ENCODE peak calls at places on chromosomes 2 and 18, in four cellular contexts. G, C, L and N are unnamed samples.

GRCh38 chr2:147500229-147500628 is 344.6 kb upstream of the ACVR2A start:
- DNase-seq in G (no peak), C (no peak), L (no peak), N (no peak)

GRCh38 chr2:143150287-143150686 is 21.1 kb downstream of the ARHGAP15 start:
- DNase-seq in G (no peak), C (no peak), L (no peak), N (no peak)

GRCh38 chr18:61209802-61210201 is 123.4 kb upstream of the CDH20 start:
- DNase-seq in G (no peak), C (no peak), L (no peak), N (no peak)

GRCh38 chr2:111534816-111535803 is 348.9 kb downstream of the ANAPC1 start:
- DNase-seq in G (peak; percentile 83), C (no peak), L (no peak), N (no peak)

GRCh38 chr2:20182241-20182931 is 42.5 kb downstream of the SDC1 start:
- DNase-seq in G (no peak), C (no peak), L (no peak), N (peak; percentile 52)

GRCh38 chr2:173763641-173764040 is 201.5 kb downstream of the SP3 start:
- DNase-seq in G (no peak), C (no peak), L (no peak), N (no peak)

GRCh38 chr2:152278536-152278935 is 56.4 kb upstream of the FMNL2 start:
- DNase-seq in G (no peak), C (no peak), L (no peak), N (no peak)

GRCh38 chr2:146981921-146982320 is 862.9 kb upstream of the ACVR2A start:
- DNase-seq in G (no peak), C (no peak), L (no peak), N (no peak)

GRCh38 chr18:75010260-75010659 is 198.7 kb downstream of the PTGR3 start:
- DNase-seq in G (no peak), C (no peak), L (no peak), N (no peak)

GRCh38 chr2:42753188-42753813 is 10.6 kb downstream of the OXER1 start:
- DNase-seq in G (no peak), C (no peak), L (no peak), N (peak; percentile 4)

GRCh38 chr2:56333812-56334485 is 150.2 kb downstream of the CCDC85A start:
- DNase-seq in G (no peak), C (no peak), L (no peak), N (no peak)

GRCh38 chr2:204869142-204869823 is 324.0 kb downstream of the PARD3B start:
- DNase-seq in G (no peak), C (no peak), L (no peak), N (no peak)

GRCh38 chr2:19810637-19811036 is 91.1 kb downstream of the TTC32 start:
- DNase-seq in G (no peak), C (no peak), L (no peak), N (no peak)

GRCh38 chr2:235701206-235701605 is 207.4 kb downstream of the AGAP1 start:
- DNase-seq in G (no peak), C (no peak), L (no peak), N (no peak)

GRCh38 chr2:180847073-180847472 is 133.3 kb upstream of the UBE2E3 start:
- DNase-seq in G (no peak), C (no peak), L (no peak), N (no peak)

GRCh38 chr18:52888014-52888413 is 548.0 kb downstream of the DCC start:
- DNase-seq in G (no peak), C (no peak), L (no peak), N (no peak)

GRCh38 chr2:26957041-26957440 is 13.4 kb upstream of the MAPRE3 start:
- DNase-seq in G (no peak), C (no peak), L (no peak), N (no peak)

GRCh38 chr2:30232027-30232800 is 880 bp downstream of the LBH start:
- DNase-seq in G (no peak), C (no peak), L (no peak), N (peak; percentile 47)

GRCh38 chr2:145906356-145906755 is 1386.4 kb upstream of the ZEB2 start:
- DNase-seq in G (peak; percentile 44), C (peak; percentile 25), L (no peak), N (no peak)

GRCh38 chr18:827093-827677 is 15.1 kb upstream of the YES1 start:
- DNase-seq in G (no peak), C (no peak), L (no peak), N (no peak)

GRCh38 chr2:125979886-125980285 is 676.1 kb upstream of the GYPC start:
- DNase-seq in G (no peak), C (no peak), L (no peak), N (no peak)

GRCh38 chr18:69447886-69448285 is 47.2 kb downstream of the DOK6 start:
- DNase-seq in G (no peak), C (no peak), L (no peak), N (no peak)

GRCh38 chr2:130755234-130756040 is at the start of gene AMER3:
- DNase-seq in G (no peak), C (peak; percentile 29), L (no peak), N (no peak)

GRCh38 chr2:216535454-216535995 is 36.9 kb downstream of the RPL37A start:
- DNase-seq in G (peak; percentile 52), C (no peak), L (no peak), N (no peak)

GRCh38 chr2:176130153-176130916 is 830 bp downstream of the HOXD8 start:
- DNase-seq in G (no peak), C (no peak), L (no peak), N (peak; percentile 58)

GRCh38 chr2:36650031-36650430 is 46.5 kb upstream of the VIT start:
- DNase-seq in G (peak; percentile 83), C (no peak), L (no peak), N (no peak)

GRCh38 chr2:185507703-185508102 is 230.9 kb upstream of the FSIP2 start:
- DNase-seq in G (no peak), C (no peak), L (no peak), N (no peak)

GRCh38 chr2:26968001-26968400 is 2.4 kb upstream of the MAPRE3 start:
- DNase-seq in G (no peak), C (no peak), L (no peak), N (no peak)

DNA sequence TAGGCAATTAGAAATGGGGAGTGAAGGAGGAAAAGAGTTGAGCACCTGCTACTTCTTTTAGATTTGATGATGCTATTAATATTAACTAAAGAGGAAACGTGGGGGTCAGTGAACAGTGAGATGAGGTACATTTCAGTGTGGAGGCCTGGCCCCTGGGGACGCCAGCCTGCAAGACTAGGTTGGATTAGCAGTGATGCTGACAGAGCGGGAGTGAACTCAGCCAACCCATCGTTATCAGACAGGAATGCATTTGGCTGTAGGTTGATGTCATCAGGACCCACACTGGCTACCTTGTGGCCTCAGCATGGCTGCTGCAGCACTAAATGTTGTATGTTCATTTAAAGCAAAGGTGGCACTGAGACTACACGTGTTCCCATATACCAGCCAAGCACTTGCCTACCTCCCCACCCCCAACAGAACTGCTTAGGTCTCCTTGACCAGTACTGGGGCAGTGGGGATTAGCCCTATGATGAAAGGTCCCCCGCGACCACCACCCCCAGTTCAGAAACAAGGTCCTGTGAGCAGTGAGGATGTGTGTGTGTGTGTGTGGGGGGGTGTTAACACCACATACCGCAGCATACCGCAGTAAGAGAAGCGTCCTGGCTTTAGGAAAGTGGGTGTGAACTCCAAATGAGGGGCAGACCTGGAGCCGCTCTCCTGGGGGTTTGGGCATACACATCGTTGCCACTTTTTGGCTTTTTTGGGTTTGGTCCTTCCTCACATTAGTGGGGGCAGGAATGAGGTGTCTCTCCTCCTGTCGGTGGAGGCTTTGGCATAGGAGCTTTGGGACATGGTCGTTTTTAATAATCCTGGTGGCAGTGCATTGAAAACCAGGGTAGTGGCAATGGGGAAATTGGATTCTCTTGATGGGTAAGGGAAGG is 26.1 kb downstream of the DGKD start:
- DNase-seq in G (no peak), C (no peak), L (no peak), N (peak; percentile 17)
- TF ChIP-seq ATF2 in G (no peak), C (no peak), L (no peak), N (no peak)

GRCh38 chr2:213766465-213766891 is 482.2 kb downstream of the SPAG16 start:
- DNase-seq in G (no peak), C (no peak), L (peak; percentile 60), N (no peak)
- TF ChIP-seq EP300 in G (no peak), C (no peak), L (no peak), N (no peak)

GRCh38 chr2:54979645-54980044 is 70.6 kb downstream of the RTN4 start:
- DNase-seq in G (no peak), C (no peak), L (no peak), N (no peak)

GRCh38 chr2:54981409-54981808 is 68.8 kb downstream of the RTN4 start:
- DNase-seq in G (no peak), C (no peak), L (no peak), N (no peak)

GRCh38 chr2:54975175-54975574 is 75.1 kb downstream of the RTN4 start:
- DNase-seq in G (no peak), C (no peak), L (no peak), N (no peak)

GRCh38 chr2:54975598-54976507 is 74.4 kb downstream of the RTN4 start:
- DNase-seq in G (no peak), C (no peak), L (no peak), N (no peak)

GRCh38 chr2:54977149-54977548 is 73.1 kb downstream of the RTN4 start:
- DNase-seq in G (no peak), C (no peak), L (peak; percentile 77), N (no peak)
- H3K4me2 ChIP-seq in G (no peak overlapping the region), C (no peak overlapping the region), L (peak overlapping the region; percentile 88), N (no peak overlapping the region)

DNA sequence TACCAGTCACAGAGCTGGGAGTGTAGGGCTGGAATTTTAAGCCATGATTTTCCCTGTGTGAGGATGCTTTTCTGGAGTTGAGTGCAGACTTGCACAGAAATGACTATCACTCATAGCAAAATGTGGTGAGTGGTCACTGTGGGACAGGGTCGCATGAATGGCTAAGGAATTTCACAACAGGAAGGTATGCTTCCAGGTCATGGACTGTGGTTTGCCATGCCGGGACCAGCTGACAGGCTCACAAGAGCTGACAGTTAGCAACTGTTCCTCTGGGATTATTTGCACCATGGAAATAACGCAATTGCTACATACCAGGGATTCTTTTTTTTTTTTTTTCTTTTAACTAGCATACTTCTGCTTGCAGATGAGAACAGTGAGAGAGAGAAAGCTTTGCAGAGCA is 3.8 kb upstream of the UXS1 start:
- DNase-seq in G (peak; percentile 93), C (no peak), L (no peak), N (no peak)
- TF ChIP-seq ATF2 in G (no peak), C (no peak), L (no peak), N (no peak)

GRCh38 chr2:166173263-166173662 is 45.4 kb upstream of the SCN1A start:
- DNase-seq in G (no peak), C (no peak), L (no peak), N (no peak)
- TF ChIP-seq EP300 in G (no peak), C (no peak), L (no peak), N (no peak)

GRCh38 chr18:23994361-23994902 is 20.1 kb upstream of the TTC39C start:
- DNase-seq in G (peak; percentile 52), C (no peak), L (no peak), N (no peak)
- H3K4me2 ChIP-seq in G (no peak overlapping the region), C (no peak overlapping the region), L (peak overlapping the region; percentile 36), N (no peak overlapping the region)

DNA sequence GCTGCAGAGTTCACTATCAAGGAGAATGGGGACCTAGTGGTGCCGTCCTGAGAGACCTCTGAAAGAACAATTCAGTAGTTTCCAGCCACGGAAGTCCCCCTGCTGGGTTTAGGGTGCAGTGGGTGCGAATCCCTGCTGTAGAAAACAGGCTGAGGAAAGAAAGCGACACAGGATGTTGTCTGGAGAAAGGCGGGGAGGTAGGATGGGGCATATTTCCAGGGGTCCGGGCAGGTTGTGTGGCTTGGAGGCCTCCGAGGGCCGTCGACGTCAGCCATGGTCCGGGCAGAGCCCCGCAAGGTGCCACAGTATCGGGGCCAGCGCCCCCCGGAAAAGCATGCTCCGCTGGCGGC is 807 bp upstream of the CREB1 start:
- DNase-seq in G (peak; percentile 25), C (no peak), L (no peak), N (peak; percentile 29)
- TF ChIP-seq ATF2 in G (no peak), C (no peak), L (no peak), N (no peak)